ENCODE peak calls at places on chromosomes 16 and 17, in four cellular contexts. V is breast epithelium, N is endothelial cell of umbilical vein, G is suprapubic skin. F is an unnamed sample.
A peak's percentile ranks its signal among the peaks of the same experiment; 100 is the strongest.

GRCh38 chr17:77376795-77377751 is 236.3 kb downstream of the SEC14L1 start:
- DNase-seq in V (no peak), G (peak; percentile 61), N (no peak), F (no peak)

GRCh38 chr16:67663151-67663876 is 2.6 kb downstream of the PARD6A start:
- DNase-seq in N (no peak), V (no peak), G (peak; percentile 65), F (no peak)

GRCh38 chr17:3656755-3657587 is 11.4 kb downstream of the TAX1BP3 start:
- DNase-seq in V (no peak), G (no peak), N (no peak), F (no peak)

GRCh38 chr16:64700628-64701027 is 421.2 kb downstream of the CDH11 start:
- DNase-seq in N (no peak), G (no peak), V (no peak), F (no peak)

GRCh38 chr17:41654134-41654907 is 29.9 kb upstream of the KRT17 start:
- DNase-seq in V (peak; percentile 97), G (peak; percentile 85), N (no peak), F (no peak)

GRCh38 chr17:41614098-41614497 is 1.5 kb upstream of the KRT16 start:
- DNase-seq in N (no peak), G (peak; percentile 52), V (no peak), F (no peak)

GRCh38 chr17:76968707-76969597 is 100.7 kb downstream of the MGAT5B start:
- DNase-seq in V (no peak), G (no peak), N (no peak), F (no peak)

GRCh38 chr16:79598341-79599181 is 2.0 kb downstream of the MAF start:
- DNase-seq in N (no peak), G (peak; percentile 76), V (peak; percentile 68), F (no peak)

GRCh38 chr16:78705694-78706093 is 606.2 kb downstream of the WWOX start:
- DNase-seq in V (no peak), G (no peak), N (no peak), F (no peak)

GRCh38 chr17:50604470-50604869 is 30.2 kb upstream of the ABCC3 start:
- DNase-seq in N (peak; percentile 88), V (no peak), G (no peak), F (no peak)

GRCh38 chr16:82061861-82062525 is 26.9 kb downstream of the HSD17B2 start:
- DNase-seq in N (peak; percentile 55), V (no peak), G (no peak), F (no peak)

GRCh38 chr16:15041260-15042011 is 14.4 kb downstream of the NTAN1 start:
- DNase-seq in G (peak; percentile 88), N (no peak), V (peak; percentile 71), F (no peak)

GRCh38 chr17:8237175-8237574 is 10.7 kb downstream of the CTC1 start:
- DNase-seq in G (no peak), V (no peak), N (no peak), F (no peak)

GRCh38 chr17:13393841-13394710 is 207.7 kb downstream of the HS3ST3A1 start:
- DNase-seq in G (no peak), V (no peak), N (no peak), F (no peak)

GRCh38 chr17:7632492-7632894 is 2.6 kb downstream of the SHBG start:
- DNase-seq in G (no peak), V (no peak), N (peak; percentile 24), F (no peak)

GRCh38 chr16:46757339-46758050 is 9.4 kb upstream of the MYLK3 start:
- DNase-seq in G (no peak), N (no peak), V (no peak), F (no peak)

GRCh38 chr16:912684-913613 is 57.8 kb downstream of the LMF1 start:
- DNase-seq in G (no peak), N (no peak), V (no peak), F (no peak)

GRCh38 chr17:75601057-75601987 is 13.7 kb downstream of the MYO15B start:
- DNase-seq in N (peak; percentile 30), V (no peak), G (peak; percentile 68), F (peak; percentile 73)

GRCh38 chr17:50344712-50345380 is 1.1 kb upstream of the XYLT2 start:
- DNase-seq in V (no peak), N (no peak), G (peak; percentile 64), F (no peak)

DNA sequence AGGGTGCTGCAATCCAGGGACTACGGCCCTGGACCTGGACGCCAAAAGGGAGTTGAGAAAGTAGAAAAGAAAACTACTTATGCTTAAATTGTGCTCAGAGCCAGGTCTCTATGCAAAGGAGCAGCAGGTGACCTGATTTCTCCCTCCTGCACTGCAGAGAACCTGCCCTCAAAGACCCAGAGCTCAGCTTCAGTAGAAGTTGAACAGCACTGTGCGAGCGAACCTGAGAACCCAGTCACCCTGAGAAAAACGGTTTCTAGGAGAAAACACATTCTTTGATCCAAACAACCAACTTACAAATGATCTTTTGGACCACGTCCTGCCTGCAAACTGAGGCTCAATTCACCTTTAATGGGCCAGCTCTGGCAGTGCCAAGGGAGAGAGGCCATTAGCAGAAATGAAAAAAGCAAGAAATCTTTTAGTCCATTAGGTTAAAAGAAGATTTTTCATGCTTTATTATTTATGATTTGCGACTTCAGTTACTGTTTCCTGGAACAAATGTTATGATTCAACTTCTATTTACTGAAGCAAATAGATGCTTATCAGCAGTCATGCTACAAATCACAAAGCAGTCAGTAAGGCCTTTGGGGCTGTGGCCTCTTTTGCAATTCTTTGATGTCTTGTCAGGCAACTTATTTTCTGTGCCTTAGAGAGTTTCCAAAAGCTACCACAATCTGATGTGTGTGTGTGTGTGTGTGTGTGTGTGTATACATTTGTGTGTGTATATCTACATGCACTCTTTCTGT is 65.7 kb upstream of the LRRC37A3 start:
- DNase-seq in G (peak; percentile 24), N (peak; percentile 34), V (peak; percentile 16), F (no peak)
- TF ChIP-seq POLR2AphosphoS5 in G (no peak), N (no peak), V (no peak), F (no peak)

DNA sequence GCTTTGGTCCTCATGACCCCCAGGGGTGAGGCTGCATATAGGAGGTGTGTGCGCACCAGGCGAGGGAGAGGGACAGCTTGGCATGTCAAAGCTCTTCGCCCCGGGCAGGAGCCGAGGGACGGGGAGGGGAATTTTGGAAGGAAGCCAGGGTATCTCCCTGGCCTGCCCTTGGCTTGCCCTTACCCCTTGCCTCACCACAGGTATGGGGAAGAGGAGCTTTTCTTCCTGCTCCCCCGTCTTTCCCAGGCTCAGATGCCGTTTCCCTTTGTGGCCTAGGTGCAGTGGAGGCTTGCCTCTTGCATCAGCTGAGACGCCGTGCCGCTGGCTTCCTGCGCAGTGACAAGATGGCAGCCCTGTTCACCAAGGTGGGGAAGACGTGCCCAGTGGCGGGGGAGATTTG is 24.1 kb downstream of the SGSM2 start:
- DNase-seq in N (no peak), V (no peak), G (no peak), F (no peak)
- TF ChIP-seq POLR2AphosphoS5 in N (no peak), V (no peak), G (no peak), F (no peak)

DNA sequence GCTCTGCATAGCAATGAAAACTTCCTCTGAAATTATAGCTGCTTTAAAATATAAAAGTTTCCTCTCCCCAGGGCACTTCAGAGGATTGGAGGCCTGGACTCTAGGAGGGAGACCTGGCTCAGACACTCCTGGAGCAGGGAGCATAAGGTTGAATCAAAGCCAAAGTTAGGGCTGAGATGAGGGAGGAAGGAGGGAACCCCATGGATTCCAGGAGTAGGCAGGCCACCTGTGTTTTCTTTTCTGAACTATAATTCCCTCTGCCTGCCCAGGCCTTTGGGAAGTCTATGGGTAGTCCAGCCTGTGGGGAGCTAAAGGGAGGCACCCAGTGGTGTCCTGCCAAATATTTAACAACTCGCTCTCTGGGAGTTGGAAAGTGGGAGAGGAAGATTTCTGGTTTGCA is 175.9 kb upstream of the RPL38 start:
- DNase-seq in V (no peak), G (no peak), N (no peak), F (no peak)
- TF ChIP-seq POLR2AphosphoS5 in V (no peak), G (no peak), N (no peak), F (no peak)

DNA sequence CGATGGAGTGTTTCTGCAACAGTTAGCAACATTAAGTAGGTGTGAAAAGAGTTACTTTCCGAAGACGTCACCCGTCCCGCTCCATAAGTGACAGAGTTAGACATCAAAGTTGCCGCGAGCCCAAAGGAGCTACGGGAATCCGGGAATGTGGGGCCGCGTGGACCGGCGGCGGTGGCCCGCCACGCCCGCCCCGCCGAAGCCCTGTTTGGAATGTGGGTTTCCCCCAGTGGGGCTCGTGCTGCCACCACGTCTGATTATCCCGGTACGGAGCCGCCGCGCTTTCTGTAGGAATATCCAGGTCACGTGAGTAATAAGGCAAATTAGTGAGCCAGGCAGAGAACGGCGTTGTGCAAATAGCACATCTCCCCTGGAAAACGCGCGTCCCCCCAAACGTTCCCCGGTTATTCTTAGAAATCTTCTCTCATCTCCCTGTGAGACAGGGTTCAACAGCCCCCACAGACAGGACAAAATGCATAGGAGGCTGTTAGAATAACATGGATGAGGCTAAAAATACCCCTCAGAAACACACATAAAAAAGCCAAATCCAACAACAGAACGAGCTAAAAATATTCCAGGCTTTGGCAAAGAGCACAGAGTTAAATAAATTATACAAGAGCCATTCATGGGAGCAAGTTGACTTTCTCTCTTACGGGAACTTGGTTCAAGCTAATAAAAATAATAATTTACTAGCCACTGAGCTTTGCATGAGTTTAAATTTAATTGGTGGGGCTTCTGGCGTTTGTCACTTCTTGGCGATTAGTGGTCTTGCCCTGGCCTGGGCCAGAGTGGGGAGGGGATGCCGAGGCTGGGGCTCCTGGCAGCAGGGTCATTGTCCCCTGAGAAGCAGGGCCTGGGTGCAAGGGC is 8.6 kb downstream of the BAHCC1 start:
- DNase-seq in N (no peak), G (no peak), V (no peak), F (no peak)
- TF ChIP-seq POLR2AphosphoS5 in N (no peak), G (no peak), V (no peak), F (no peak)

GRCh38 chr16:31136287-31136662 is 748 bp upstream of the PRSS8 start:
- DNase-seq in V (no peak), N (no peak), G (no peak), F (no peak)

GRCh38 chr16:31132979-31133599 is 2.4 kb downstream of the PRSS8 start:
- DNase-seq in N (no peak), V (no peak), G (no peak), F (no peak)

GRCh38 chr16:31134625-31135534 is 647 bp downstream of the PRSS8 start:
- DNase-seq in V (peak; percentile 70), N (no peak), G (no peak), F (no peak)

GRCh38 chr16:31134091-31134571 is 1.4 kb downstream of the PRSS8 start:
- DNase-seq in G (no peak), V (no peak), N (no peak), F (no peak)

GRCh38 chr16:31135535-31136286 is at the start of gene PRSS8:
- DNase-seq in N (no peak), V (peak; percentile 90), G (no peak), F (no peak)
- TF ChIP-seq POLR2AphosphoS5 in N (no peak), V (peak; percentile 83), G (no peak), F (no peak)